ENCODE peak calls at places on chromosomes 6 and 20, in five cellular contexts. A is cardiac muscle cell, Q is upper lobe of right lung, T is tibial nerve, C is fibroblast of lung. F is an unnamed sample.

GRCh38 chr20:51446656-51447055 is 95.9 kb downstream of the NFATC2 start:
- DNase-seq in A (peak), Q (no peak), T (no peak), C (peak), F (no peak)

GRCh38 chr6:150934380-150934779 is 68.9 kb downstream of the MTHFD1L start:
- DNase-seq in A (peak), Q (no peak), T (no peak), C (peak), F (no peak)

GRCh38 chr6:69232506-69233194 is 564.2 kb downstream of the LMBRD1 start:
- DNase-seq in A (peak), Q (peak), T (peak), C (peak), F (peak)

GRCh38 chr6:35176625-35177024 is 35.5 kb upstream of the TCP11 start:
- DNase-seq in A (no peak), Q (no peak), T (no peak), C (no peak), F (no peak)

GRCh38 chr20:62067547-62068260 is 2.0 kb upstream of the TAF4 start:
- DNase-seq in A (no peak), Q (no peak), T (no peak), C (no peak), F (no peak)

GRCh38 chr6:147604373-147604772 is 95.9 kb downstream of the SAMD5 start:
- DNase-seq in A (peak), Q (no peak), T (no peak), C (peak), F (no peak)

GRCh38 chr6:125853168-125853567 is 62.4 kb downstream of the NCOA7 start:
- DNase-seq in A (no peak), Q (no peak), T (no peak), C (no peak), F (no peak)

GRCh38 chr6:108497883-108498282 is 62.8 kb upstream of the FOXO3 start:
- DNase-seq in A (peak), Q (no peak), T (no peak), C (peak), F (peak)

GRCh38 chr6:100463685-100464161 is 998 bp downstream of the SIM1 start:
- DNase-seq in A (no peak), Q (no peak), T (no peak), C (no peak), F (no peak)

GRCh38 chr20:11274137-11274536 is 600.3 kb upstream of the JAG1 start:
- DNase-seq in A (peak), Q (no peak), T (no peak), C (peak), F (no peak)

DNA sequence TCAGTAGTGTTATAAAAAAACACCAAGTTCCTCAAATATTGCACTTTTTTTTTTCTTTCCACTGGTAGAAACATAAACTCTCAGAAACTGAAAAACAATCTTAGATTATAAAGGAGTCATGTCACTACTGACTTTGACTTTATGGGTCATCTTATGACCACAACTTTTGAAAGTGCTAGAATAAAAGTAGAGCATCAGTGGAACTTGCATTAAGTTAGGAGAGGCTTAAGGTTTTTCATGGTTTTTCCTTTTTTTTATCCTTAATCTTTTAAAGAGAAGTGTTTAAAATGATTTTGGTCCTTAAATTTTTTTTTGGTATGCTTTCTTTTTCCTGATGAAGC is 56.6 kb upstream of the SUPT3H start:
- DNase-seq in A (no peak), Q (no peak), T (no peak), C (no peak), F (no peak)
- H3K4me3 ChIP-seq in A (no peak), Q (no peak), T (no peak), C (no peak), F (no peak)

GRCh38 chr20:63847374-63848002 is 13.8 kb upstream of the ABHD16B start:
- DNase-seq in A (peak), Q (no peak), T (no peak), C (no peak), F (no peak)
- H3K4me3 ChIP-seq in A (no peak), Q (no peak), T (no peak), C (no peak), F (no peak)

DNA sequence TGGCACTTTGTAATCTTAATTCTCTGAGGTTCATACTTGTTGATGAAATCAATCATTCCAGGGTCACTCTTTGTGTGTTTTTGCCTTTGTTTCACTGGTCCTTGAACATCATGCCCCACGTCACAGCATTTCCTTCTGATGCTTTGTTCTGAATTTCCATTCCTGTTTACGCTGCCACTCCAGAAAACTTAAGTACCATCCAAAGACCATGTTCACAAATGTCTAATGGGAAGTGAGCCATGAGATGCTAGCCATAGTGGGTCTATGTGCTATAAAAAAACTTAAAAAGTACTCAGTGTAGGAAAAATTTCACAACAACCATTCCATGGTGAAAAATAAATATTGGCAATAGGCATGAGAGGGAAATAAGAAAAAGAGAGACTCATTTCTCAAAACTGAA is 232.0 kb downstream of the IBTK start:
- DNase-seq in A (no peak), Q (no peak), T (no peak), C (no peak), F (no peak)
- H3K4me3 ChIP-seq in A (no peak), Q (no peak), T (no peak), C (no peak), F (no peak)

DNA sequence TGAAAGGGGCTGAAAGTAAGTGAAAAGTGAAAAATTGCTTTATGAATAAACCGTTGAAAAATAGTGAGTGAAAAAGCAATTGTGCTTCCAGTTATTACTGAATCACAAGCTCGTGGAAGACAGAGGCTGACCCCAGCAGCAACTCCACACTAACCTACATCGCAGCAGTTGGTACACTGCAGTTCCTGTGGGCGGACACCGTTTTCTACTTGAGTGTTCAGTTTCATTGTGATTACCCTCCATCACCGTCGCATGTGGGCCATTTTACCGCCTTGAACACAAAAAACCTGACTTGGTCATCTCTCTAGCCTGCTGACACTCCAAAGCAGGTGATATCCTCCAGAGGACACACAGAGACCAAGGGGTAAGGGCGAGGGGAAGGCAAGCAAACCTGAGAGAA is 28.4 kb downstream of the PRDM1 start:
- DNase-seq in A (no peak), Q (no peak), T (no peak), C (no peak), F (no peak)
- H3K4me3 ChIP-seq in A (no peak), Q (no peak), T (no peak), C (no peak), F (no peak)